ENCODE peak calls at places on chromosomes 2 and 18, in ten cellular contexts. E is fibroblast of lung, G is NT2/D1, Y is cardiac muscle cell, U is stomach, S is tibial artery, V is transverse colon, Z is mammary epithelial cell, D is pancreas, N is upper lobe of right lung. X is an unnamed sample.

GRCh38 chr2:18980778-18981104 is 377.7 kb downstream of the OSR1 start:
- DNase-seq in U (no peak), Y (no peak), E (no peak), D (no peak), G (no peak), N (no peak), Z (no peak), S (no peak), V (no peak), X (no peak)

GRCh38 chr2:239250216-239251071 is 150.4 kb downstream of the HDAC4 start:
- DNase-seq in U (no peak), Z (no peak), V (no peak), N (no peak), S (peak; percentile 62), G (no peak), Y (no peak), E (no peak), D (no peak), X (no peak)

GRCh38 chr2:39938035-39938835 is 159.2 kb upstream of the THUMPD2 start:
- DNase-seq in V (no peak), Y (peak; percentile 12), G (no peak), E (peak; percentile 38), S (no peak), N (no peak), Z (peak; percentile 78), D (no peak), U (no peak), X (no peak)

GRCh38 chr18:57961876-57962505 is 82.0 kb upstream of the NEDD4L start:
- DNase-seq in D (no peak), S (no peak), N (no peak), E (no peak), G (no peak), V (no peak), U (no peak), Z (no peak), Y (no peak), X (no peak)

GRCh38 chr2:188050716-188051115 is 241.0 kb upstream of the GULP1 start:
- DNase-seq in G (no peak), V (no peak), S (no peak), N (no peak), E (no peak), Z (peak; percentile 5), U (no peak), Y (peak; percentile 9), D (no peak), X (no peak)

GRCh38 chr2:30367232-30368070 is 79.6 kb upstream of the LCLAT1 start:
- DNase-seq in U (no peak), G (no peak), V (no peak), N (no peak), D (no peak), E (peak; percentile 80), S (no peak), Y (no peak), Z (no peak), X (no peak)

GRCh38 chr2:2014251-2014761 is 270.0 kb upstream of the PXDN start:
- DNase-seq in U (no peak), S (peak; percentile 70), D (peak; percentile 56), Z (no peak), V (no peak), E (no peak), Y (no peak), N (no peak), G (no peak), X (no peak)

GRCh38 chr18:55114856-55115255 is 155.6 kb upstream of the CCDC68 start:
- DNase-seq in E (no peak), G (no peak), Y (peak; percentile 39), V (no peak), N (no peak), U (no peak), Z (no peak), D (no peak), S (no peak), X (no peak)

GRCh38 chr2:57899898-57900297 is 146.7 kb upstream of the VRK2 start:
- DNase-seq in G (no peak), N (no peak), U (no peak), D (no peak), V (no peak), Z (no peak), E (no peak), S (no peak), Y (no peak), X (no peak)

GRCh38 chr18:38790303-38790702 is 1224.7 kb upstream of the CELF4 start:
- DNase-seq in Z (peak; percentile 21), G (no peak), Y (no peak), U (no peak), V (no peak), N (no peak), D (no peak), S (no peak), E (no peak), X (no peak)

GRCh38 chr2:120767486-120768005 is 31.9 kb downstream of the GLI2 start:
- DNase-seq in N (peak; percentile 47), Y (no peak), S (no peak), D (peak; percentile 9), Z (no peak), E (no peak), G (no peak), U (no peak), V (no peak), X (no peak)
- H3K4me1 ChIP-seq in N (peaks cover 9% of the 10 kb centered on the region), Y (peaks cover 33% of the 10 kb centered on the region), S (peaks cover 26% of the 10 kb centered on the region), D (no peaks in the 10 kb centered on the region), Z (no peaks in the 10 kb centered on the region), E (peaks cover 55% of the 10 kb centered on the region), G (peaks cover 38% of the 10 kb centered on the region), U (peaks cover 8% of the 10 kb centered on the region), V (no peaks in the 10 kb centered on the region), X (no peaks in the 10 kb centered on the region)

GRCh38 chr2:4174796-4175195 is 471.4 kb downstream of the DCDC2C start:
- DNase-seq in U (no peak), S (no peak), N (no peak), Y (no peak), Z (no peak), D (no peak), G (no peak), V (no peak), E (peak; percentile 2), X (no peak)

GRCh38 chr2:4175343-4175742 is 472.0 kb downstream of the DCDC2C start:
- DNase-seq in N (no peak), S (no peak), E (no peak), V (no peak), U (no peak), G (no peak), Z (no peak), Y (no peak), D (no peak), X (no peak)
- H3K9me3 ChIP-seq in N (peaks cover 11% of the 10 kb centered on the region), S (peaks cover 37% of the 10 kb centered on the region), E (no peaks in the 10 kb centered on the region), V (peaks cover 20% of the 10 kb centered on the region), U (peaks cover 71% of the 10 kb centered on the region), G (peaks cover 42% of the 10 kb centered on the region), Z (peaks cover 23% of the 10 kb centered on the region), Y (peaks cover 2% of the 10 kb centered on the region), D (no peaks in the 10 kb centered on the region), X (peaks cover 88% of the 10 kb centered on the region)

DNA sequence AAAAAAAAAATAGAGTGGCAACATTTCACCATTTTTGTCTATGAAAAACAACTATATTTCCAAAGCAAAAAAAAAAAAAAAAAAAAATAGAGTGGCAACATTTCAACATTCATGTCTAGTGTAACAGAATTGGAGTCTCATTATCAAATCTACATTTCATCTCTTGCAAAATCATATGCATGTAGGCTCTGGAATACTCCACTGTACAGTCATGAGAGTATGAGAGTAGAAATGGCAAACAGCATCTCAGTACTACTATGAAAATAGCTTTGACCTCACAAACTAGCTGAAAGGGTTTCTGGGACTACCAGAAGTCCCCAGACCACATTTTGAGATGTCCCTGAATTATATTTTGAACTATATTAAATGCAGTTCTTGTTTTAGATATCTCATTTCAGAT is 82.8 kb downstream of the SMAD2 start:
- DNase-seq in U (no peak), E (no peak), D (no peak), G (no peak), Y (peak; percentile 55), V (no peak), N (no peak), S (no peak), Z (no peak), X (no peak)
- H3K36me3 ChIP-seq in U (peaks cover 38% of the 10 kb centered on the region), E (peaks cover 3% of the 10 kb centered on the region), D (no peaks in the 10 kb centered on the region), G (peaks cover 47% of the 10 kb centered on the region), Y (peaks cover 15% of the 10 kb centered on the region), V (peaks cover 21% of the 10 kb centered on the region), N (peaks cover 60% of the 10 kb centered on the region), S (peaks cover 34% of the 10 kb centered on the region), Z (peaks cover 11% of the 10 kb centered on the region), X (no peaks in the 10 kb centered on the region)

GRCh38 chr18:79326413-79327198 is 69.1 kb upstream of the NFATC1 start:
- DNase-seq in G (no peak), S (no peak), U (no peak), Z (no peak), Y (no peak), N (no peak), V (no peak), E (no peak), D (no peak), X (no peak)
- H3K4me1 ChIP-seq in G (no peaks in the 10 kb centered on the region), S (no peaks in the 10 kb centered on the region), U (no peaks in the 10 kb centered on the region), Z (no peaks in the 10 kb centered on the region), Y (no peaks in the 10 kb centered on the region), N (no peaks in the 10 kb centered on the region), V (no peaks in the 10 kb centered on the region), E (no peaks in the 10 kb centered on the region), D (peaks cover 4% of the 10 kb centered on the region), X (no peaks in the 10 kb centered on the region)

DNA sequence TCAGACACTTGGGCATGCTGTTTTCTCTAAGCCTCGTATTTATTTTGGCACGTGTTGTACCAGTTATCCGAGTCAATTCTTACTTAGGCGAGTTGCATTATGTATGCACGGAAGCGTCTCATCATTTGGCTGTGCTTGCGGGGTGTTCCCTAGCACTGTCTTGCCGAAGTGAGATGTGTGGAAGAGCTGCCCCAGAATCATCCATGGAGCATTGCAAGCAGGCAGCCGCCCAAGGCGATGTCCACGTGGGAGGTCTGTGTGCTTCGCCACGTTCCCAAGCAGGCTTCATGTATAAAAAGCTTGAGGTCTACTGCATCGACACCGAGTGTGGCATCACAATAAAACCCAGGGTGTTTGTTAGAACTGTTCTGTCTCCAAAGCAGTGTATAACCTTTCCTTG is 849.8 kb downstream of the DCDC2C start:
- DNase-seq in S (no peak), N (no peak), Z (no peak), U (no peak), E (no peak), G (no peak), D (no peak), Y (no peak), V (no peak), X (no peak)
- H3K9me3 ChIP-seq in S (no peaks in the 10 kb centered on the region), N (no peaks in the 10 kb centered on the region), Z (peaks cover 9% of the 10 kb centered on the region), U (peaks cover 9% of the 10 kb centered on the region), E (no peaks in the 10 kb centered on the region), G (no peaks in the 10 kb centered on the region), D (no peaks in the 10 kb centered on the region), Y (no peaks in the 10 kb centered on the region), V (no peaks in the 10 kb centered on the region), X (peaks cover 61% of the 10 kb centered on the region)

GRCh38 chr2:197464180-197464579 is 10.8 kb downstream of the COQ10B start:
- DNase-seq in V (no peak), S (no peak), Y (peak; percentile 23), D (no peak), N (no peak), U (no peak), E (peak; percentile 28), G (no peak), Z (no peak), X (no peak)
- H3K36me3 ChIP-seq in V (peaks cover 63% of the 10 kb centered on the region), S (peaks cover 74% of the 10 kb centered on the region), Y (peaks cover 30% of the 10 kb centered on the region), D (no peaks in the 10 kb centered on the region), N (peaks cover 88% of the 10 kb centered on the region), U (peaks cover 90% of the 10 kb centered on the region), E (peaks cover 10% of the 10 kb centered on the region), G (peaks cover 76% of the 10 kb centered on the region), Z (peaks cover 23% of the 10 kb centered on the region), X (peaks cover 4% of the 10 kb centered on the region)